ENCODE peak calls at places on chromosome 9, in ten cellular contexts. X, G, K, H, T, C, O, W, Q and F are unnamed samples.

GRCh38 chr9:76227165-76227564 is 167.1 kb downstream of the RFK start:
- DNase-seq in X (no peak), G (no peak), K (no peak), H (no peak), T (no peak), C (no peak), O (no peak), W (no peak), Q (no peak), F (no peak)

GRCh38 chr9:5910413-5911057 is 19.8 kb downstream of the MLANA start:
- DNase-seq in X (no peak), G (no peak), K (no peak), H (no peak), T (peak; percentile 12), C (no peak), O (no peak), W (no peak), Q (no peak), F (no peak)

GRCh38 chr9:134591082-134591571 is 50.5 kb upstream of the COL5A1 start:
- DNase-seq in X (no peak), G (no peak), K (no peak), H (no peak), T (peak; percentile 40), C (no peak), O (no peak), W (no peak), Q (no peak), F (peak; percentile 2)

GRCh38 chr9:134502261-134503211 is 139.1 kb upstream of the COL5A1 start:
- DNase-seq in X (no peak), G (no peak), K (no peak), H (peak; percentile 87), T (peak; percentile 98), C (no peak), O (no peak), W (no peak), Q (peak; percentile 64), F (peak; percentile 98)

GRCh38 chr9:91844170-91844569 is 105.9 kb downstream of the ROR2 start:
- DNase-seq in X (no peak), G (no peak), K (peak; percentile 55), H (no peak), T (no peak), C (no peak), O (no peak), W (no peak), Q (peak; percentile 63), F (no peak)

GRCh38 chr9:130051855-130052254 is 1.9 kb upstream of the GPR107 start:
- DNase-seq in X (no peak), G (no peak), K (no peak), H (no peak), T (no peak), C (no peak), O (no peak), W (no peak), Q (no peak), F (no peak)

GRCh38 chr9:124493794-124494479 is 13.3 kb downstream of the NR5A1 start:
- DNase-seq in X (no peak), G (no peak), K (no peak), H (no peak), T (no peak), C (no peak), O (no peak), W (no peak), Q (no peak), F (no peak)

GRCh38 chr9:100285080-100285479 is 67.7 kb downstream of the TEX10 start:
- DNase-seq in X (no peak), G (no peak), K (no peak), H (no peak), T (no peak), C (no peak), O (no peak), W (no peak), Q (no peak), F (no peak)

GRCh38 chr9:117114768-117115167 is 300.1 kb downstream of the ASTN2 start:
- DNase-seq in X (no peak), G (no peak), K (no peak), H (no peak), T (no peak), C (no peak), O (no peak), W (no peak), Q (no peak), F (no peak)

GRCh38 chr9:18296702-18297531 is 177.0 kb upstream of the ADAMTSL1 start:
- DNase-seq in X (no peak), G (no peak), K (no peak), H (peak; percentile 50), T (peak; percentile 46), C (no peak), O (no peak), W (no peak), Q (no peak), F (no peak)

GRCh38 chr9:125829743-125830142 is 82.6 kb downstream of the PBX3 start:
- DNase-seq in X (no peak), G (peak; percentile 30), K (no peak), H (no peak), T (no peak), C (peak; percentile 64), O (no peak), W (peak; percentile 31), Q (no peak), F (no peak)

GRCh38 chr9:132054024-132054423 is 25.6 kb downstream of the MED27 start:
- DNase-seq in X (no peak), G (no peak), K (no peak), H (no peak), T (no peak), C (no peak), O (no peak), W (no peak), Q (no peak), F (no peak)

GRCh38 chr9:34413229-34413852 is 36.6 kb upstream of the MYORG start:
- DNase-seq in X (no peak), G (no peak), K (peak; percentile 63), H (peak; percentile 22), T (peak; percentile 35), C (peak; percentile 69), O (peak; percentile 64), W (peak; percentile 54), Q (peak; percentile 76), F (peak; percentile 68)

GRCh38 chr9:38276751-38277439 is 115.6 kb upstream of the ALDH1B1 start:
- DNase-seq in X (no peak), G (no peak), K (no peak), H (no peak), T (no peak), C (peak; percentile 23), O (no peak), W (no peak), Q (no peak), F (no peak)

GRCh38 chr9:84937086-84937670 is 267.6 kb downstream of the NTRK2 start:
- DNase-seq in X (peak; percentile 21), G (no peak), K (no peak), H (no peak), T (no peak), C (no peak), O (no peak), W (no peak), Q (no peak), F (no peak)

GRCh38 chr9:101035098-101035497 is 6.6 kb downstream of the PLPPR1 start:
- DNase-seq in X (no peak), G (no peak), K (no peak), H (no peak), T (no peak), C (no peak), O (no peak), W (no peak), Q (no peak), F (no peak)

GRCh38 chr9:111056554-111056953 is 18.3 kb upstream of the LPAR1 start:
- DNase-seq in X (no peak), G (no peak), K (no peak), H (no peak), T (peak; percentile 78), C (no peak), O (no peak), W (no peak), Q (no peak), F (no peak)

GRCh38 chr9:34985311-34985899 is 4.1 kb upstream of the DNAJB5 start:
- DNase-seq in X (peak; percentile 34), G (peak; percentile 41), K (peak; percentile 80), H (no peak), T (peak; percentile 59), C (peak; percentile 76), O (peak; percentile 66), W (peak; percentile 72), Q (no peak), F (peak; percentile 81)

GRCh38 chr9:127205952-127206351 is 58.6 kb upstream of the GARNL3 start:
- DNase-seq in X (no peak), G (no peak), K (no peak), H (no peak), T (no peak), C (no peak), O (no peak), W (no peak), Q (peak; percentile 39), F (no peak)

GRCh38 chr9:106960238-106960637 is 97.3 kb downstream of the ZNF462 start:
- DNase-seq in X (no peak), G (no peak), K (no peak), H (no peak), T (no peak), C (no peak), O (no peak), W (no peak), Q (no peak), F (no peak)

GRCh38 chr9:79667716-79668458 is 96.1 kb downstream of the TLE4 start:
- DNase-seq in X (no peak), G (no peak), K (no peak), H (no peak), T (no peak), C (no peak), O (no peak), W (no peak), Q (no peak), F (peak; percentile 53)

GRCh38 chr9:90807006-90807405 is 5.4 kb downstream of the SYK start:
- DNase-seq in X (no peak), G (no peak), K (no peak), H (no peak), T (no peak), C (no peak), O (no peak), W (no peak), Q (no peak), F (no peak)

GRCh38 chr9:34987160-34988040 is 2.1 kb upstream of the DNAJB5 start:
- DNase-seq in X (no peak), G (no peak), K (no peak), H (no peak), T (no peak), C (no peak), O (no peak), W (no peak), Q (no peak), F (no peak)

GRCh38 chr9:133686642-133687575 is 50.7 kb downstream of the DBH start:
- DNase-seq in X (peak; percentile 32), G (no peak), K (no peak), H (no peak), T (no peak), C (no peak), O (no peak), W (no peak), Q (no peak), F (peak; percentile 48)

GRCh38 chr9:13570521-13570974 is 291.1 kb upstream of the MPDZ start:
- DNase-seq in X (no peak), G (no peak), K (no peak), H (no peak), T (no peak), C (no peak), O (no peak), W (no peak), Q (no peak), F (no peak)

GRCh38 chr9:93068956-93069355 is 10.5 kb downstream of the SUSD3 start:
- DNase-seq in X (no peak), G (no peak), K (no peak), H (no peak), T (no peak), C (no peak), O (no peak), W (no peak), Q (no peak), F (no peak)

GRCh38 chr9:98635374-98635773 is 73.4 kb downstream of the GABBR2 start:
- DNase-seq in X (no peak), G (no peak), K (no peak), H (no peak), T (no peak), C (no peak), O (no peak), W (no peak), Q (no peak), F (no peak)

GRCh38 chr9:89412951-89413350 is 85.0 kb downstream of the SEMA4D start:
- DNase-seq in X (no peak), G (no peak), K (no peak), H (no peak), T (no peak), C (no peak), O (no peak), W (no peak), Q (no peak), F (no peak)